ENCODE peak calls at places on chromosomes 12 and 14, in seven cellular contexts. I, F, S, J, Z, Q and N are unnamed samples.

GRCh38 chr12:80837342-80837978 is 100.3 kb downstream of the LIN7A start:
- DNase-seq in Q (no peak), I (no peak), F (peak), S (peak), Z (peak), J (peak), N (peak)

GRCh38 chr14:64060648-64061096 is 207.9 kb downstream of the SYNE2 start:
- DNase-seq in I (peak), Z (no peak), F (peak), S (peak), Q (no peak), J (peak), N (peak)

GRCh38 chr14:100850841-100851585 is 25.1 kb downstream of the MEG3 start:
- DNase-seq in I (peak), Q (no peak), S (no peak), Z (no peak), F (peak), J (no peak), N (peak)

GRCh38 chr14:35333797-35334743 is 41.9 kb downstream of the PSMA6 start:
- DNase-seq in I (peak), Q (no peak), J (no peak), F (no peak), S (no peak), Z (no peak), N (no peak)

GRCh38 chr14:83712730-83713129 is 1817.2 kb upstream of the FLRT2 start:
- DNase-seq in Z (no peak), S (no peak), Q (no peak), F (no peak), J (no peak), I (no peak), N (no peak)

GRCh38 chr12:49673446-49674317 is 33.5 kb downstream of the FMNL3 start:
- DNase-seq in Q (peak), Z (peak), I (peak), J (peak), F (peak), S (peak), N (peak)

GRCh38 chr12:129762436-129762835 is 141.4 kb downstream of the TMEM132D start:
- DNase-seq in F (no peak), Z (no peak), J (no peak), I (no peak), Q (no peak), S (no peak), N (no peak)

GRCh38 chr12:95614384-95614982 is 63.2 kb upstream of the USP44 start:
- DNase-seq in Z (no peak), S (no peak), J (no peak), I (no peak), F (no peak), Q (no peak), N (no peak)

GRCh38 chr12:105257321-105257728 is 21.4 kb upstream of the APPL2 start:
- DNase-seq in Q (peak), I (no peak), F (no peak), J (peak), Z (peak), S (peak), N (peak)

GRCh38 chr12:34291001-34291400 is 268.7 kb downstream of the ALG10 start:
- DNase-seq in F (no peak), S (no peak), Z (no peak), I (no peak), J (no peak), Q (no peak), N (no peak)

GRCh38 chr14:96052541-96053105 is 13.5 kb downstream of the C14orf132 start:
- DNase-seq in S (peak), Q (no peak), I (no peak), J (no peak), F (no peak), Z (no peak), N (no peak)

GRCh38 chr14:74712499-74713394 is at the start of the genes AREL1 and FCF1:
- DNase-seq in J (peak), I (peak), F (peak), Z (peak), S (peak), Q (peak), N (peak)

GRCh38 chr12:77163068-77163810 is 97.9 kb upstream of the E2F7 start:
- DNase-seq in J (no peak), Q (no peak), F (no peak), Z (no peak), I (no peak), S (no peak), N (no peak)

GRCh38 chr14:88013750-88014349 is 8.9 kb downstream of the GPR65 start:
- DNase-seq in F (peak), Q (no peak), Z (no peak), J (peak), S (peak), I (peak), N (peak)

GRCh38 chr12:27334721-27335082 is 2.1 kb downstream of the BMAL2 start:
- DNase-seq in Z (no peak), Q (no peak), F (no peak), J (no peak), I (no peak), S (no peak), N (no peak)

GRCh38 chr12:116222358-116222757 is 55.1 kb downstream of the MED13L start:
- DNase-seq in S (peak), F (no peak), Z (peak), J (peak), Q (peak), I (no peak), N (peak)

GRCh38 chr14:23324993-23325392 is 3.7 kb downstream of the PABPN1 start:
- DNase-seq in Z (no peak), Q (no peak), I (no peak), J (no peak), S (no peak), F (no peak), N (no peak)

GRCh38 chr14:58362798-58363412 is 32.8 kb upstream of the TOMM20L start:
- DNase-seq in Q (no peak), J (peak), Z (no peak), I (no peak), F (peak), S (peak), N (peak)

GRCh38 chr12:52310622-52311281 is 10.4 kb downstream of the KRT83 start:
- DNase-seq in J (no peak), I (no peak), Z (no peak), S (no peak), Q (peak), F (no peak), N (peak)

GRCh38 chr12:52308807-52309425 is 12.3 kb downstream of the KRT83 start:
- DNase-seq in F (no peak), I (no peak), J (no peak), Q (no peak), S (no peak), Z (no peak), N (no peak)

GRCh38 chr12:52307836-52308806 is 13.1 kb downstream of the KRT83 start:
- DNase-seq in Z (no peak), I (peak), F (peak), S (no peak), J (peak), Q (no peak), N (peak)

GRCh38 chr12:52300796-52301691 is 9.7 kb upstream of the KRT81 start:
- DNase-seq in F (peak), Z (no peak), J (no peak), Q (no peak), S (peak), I (no peak), N (peak)

GRCh38 chr12:52305921-52306705 is 14.8 kb upstream of the KRT81 start:
- DNase-seq in I (no peak), Z (no peak), J (no peak), Q (no peak), F (peak), S (no peak), N (no peak)
- TF ChIP-seq CTCF in I (no peak), Z (no peak), J (peak), Q (peak), F (peak), S (peak), N (peak)

GRCh38 chr12:53051058-53051880 is 1.4 kb downstream of the TNS2 start:
- DNase-seq in Z (no peak), S (peak), I (peak), F (no peak), J (peak), Q (no peak), N (peak)
- H3K4me3 ChIP-seq in Z (peak), S (peak), I (no peak), F (peak), J (peak), Q (peak), N (peak)

GRCh38 chr14:37591311-37591940 is 3.6 kb downstream of the FOXA1 start:
- DNase-seq in Q (no peak), Z (no peak), J (no peak), I (peak), F (peak), S (no peak), N (no peak)
- TF ChIP-seq CTCF in Q (peak), Z (no peak), J (no peak), I (no peak), F (peak), S (no peak), N (no peak)

DNA sequence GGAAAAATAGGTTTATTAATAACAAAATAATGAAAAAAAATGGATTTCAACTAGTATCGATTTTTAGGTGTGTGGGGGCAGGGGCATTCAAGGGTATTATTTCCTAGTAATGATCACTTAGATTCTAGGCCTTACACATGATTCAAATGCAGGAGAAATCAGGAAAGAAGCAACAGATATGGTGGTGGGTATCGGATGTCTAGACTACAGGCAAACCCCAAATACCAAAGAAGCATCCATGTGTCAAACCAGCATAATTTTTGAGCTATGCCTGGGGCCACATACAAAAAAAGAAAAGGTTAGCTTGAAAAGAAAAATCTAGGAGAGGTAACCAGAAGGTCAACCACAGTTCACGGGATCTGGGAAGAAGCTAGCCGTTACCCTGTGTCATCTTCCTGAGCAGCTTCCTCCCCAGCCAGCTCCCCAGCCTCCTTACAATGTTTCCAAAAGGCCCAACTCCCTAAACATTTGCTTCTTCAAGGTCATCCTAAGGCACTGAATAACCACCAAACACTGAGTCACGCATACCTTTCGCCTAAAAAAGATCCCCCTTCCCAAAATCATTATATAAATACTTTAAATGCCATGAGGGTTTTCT is 3.2 kb downstream of the SINHCAF start:
- DNase-seq in Z (no peak), J (peak), Q (no peak), I (no peak), S (peak), F (peak), N (peak)
- H3K4me3 ChIP-seq in Z (no peak), J (peak), Q (no peak), I (no peak), S (peak), F (peak), N (peak)

GRCh38 chr12:57090924-57091632 is 2.2 kb downstream of the NAB2 start:
- DNase-seq in F (no peak), I (peak), S (peak), Z (no peak), Q (no peak), J (no peak), N (no peak)
- TF ChIP-seq CTCF in F (no peak), I (no peak), S (peak), Z (peak), Q (peak), J (no peak), N (no peak)